ENCODE peak calls at places on chromosomes 1 and 21, in five cellular contexts. G is H1, T is K562, E is endothelial cell of umbilical vein, D is HepG2. A is an unnamed sample.

GRCh38 chr1:184260382-184260781 is 126.4 kb upstream of the C1orf21 start:
- DNase-seq in T (no peak), G (no peak), D (no peak), E (peak; percentile 48), A (no peak)

GRCh38 chr1:4091996-4092395 is 191.9 kb upstream of the C1orf174 start:
- DNase-seq in T (no peak), E (no peak), G (no peak), D (no peak), A (no peak)

GRCh38 chr21:37712204-37712934 is 203.9 kb downstream of the KCNJ6 start:
- DNase-seq in E (peak; percentile 67), T (peak; percentile 68), D (peak; percentile 41), G (peak; percentile 41), A (peak; percentile 27)

GRCh38 chr1:11501491-11501897 is 22.5 kb downstream of the DISP3 start:
- DNase-seq in D (no peak), E (peak; percentile 44), T (peak; percentile 43), G (no peak), A (no peak)

GRCh38 chr1:44553127-44553758 is 121.0 kb downstream of the TMEM53 start:
- DNase-seq in G (no peak), E (no peak), T (no peak), D (no peak), A (no peak)

GRCh38 chr1:80799457-80799856 is 1001.3 kb upstream of the ADGRL2 start:
- DNase-seq in E (no peak), D (no peak), T (no peak), G (peak; percentile 41), A (no peak)

GRCh38 chr1:106879538-106879937 is 176.9 kb upstream of the PRMT6 start:
- DNase-seq in G (no peak), E (no peak), T (no peak), D (no peak), A (no peak)

GRCh38 chr1:119631433-119632102 is 16.5 kb downstream of the ZNF697 start:
- DNase-seq in T (peak; percentile 17), E (peak; percentile 92), D (peak; percentile 88), G (no peak), A (no peak)

GRCh38 chr21:33399821-33400220 is 3.4 kb upstream of the IFNGR2 start:
- DNase-seq in E (no peak), D (no peak), G (no peak), T (no peak), A (no peak)

GRCh38 chr1:17276568-17276967 is 27.7 kb downstream of the PADI3 start:
- DNase-seq in T (no peak), D (no peak), E (no peak), G (no peak), A (peak; percentile 72)

GRCh38 chr1:155006601-155007101 is 4.0 kb downstream of the ZBTB7B start:
- DNase-seq in D (no peak), T (no peak), G (no peak), E (no peak), A (no peak)

GRCh38 chr1:99691175-99691574 is 45.3 kb downstream of the PALMD start:
- DNase-seq in G (no peak), T (no peak), E (peak; percentile 98), D (no peak), A (no peak)

GRCh38 chr21:41410361-41410760 is 15.7 kb upstream of the MX1 start:
- DNase-seq in E (no peak), T (no peak), D (no peak), G (no peak), A (no peak)

GRCh38 chr1:200535605-200536004 is 84.9 kb downstream of the KIF14 start:
- DNase-seq in E (peak; percentile 30), T (no peak), G (no peak), D (peak; percentile 10), A (peak; percentile 64)

GRCh38 chr1:197124376-197124775 is 22.1 kb downstream of the ASPM start:
- DNase-seq in T (no peak), E (no peak), G (no peak), D (no peak), A (no peak)

GRCh38 chr1:84930329-84930728 is 37.3 kb upstream of the LPAR3 start:
- DNase-seq in G (no peak), E (no peak), D (no peak), T (no peak), A (no peak)

GRCh38 chr1:246608616-246609376 is 42.5 kb downstream of the CNST start:
- DNase-seq in E (peak; percentile 99), D (peak; percentile 70), G (no peak), T (no peak), A (peak; percentile 34)

GRCh38 chr1:71834570-71835441 is 447.5 kb downstream of the NEGR1 start:
- DNase-seq in E (peak; percentile 38), D (no peak), T (no peak), G (no peak), A (no peak)

GRCh38 chr1:203644661-203645510 is 18.3 kb downstream of the ATP2B4 start:
- DNase-seq in E (peak; percentile 65), G (no peak), D (no peak), T (no peak), A (no peak)

GRCh38 chr1:187837787-187838186 is 1009.0 kb downstream of the PLA2G4A start:
- DNase-seq in G (no peak), D (no peak), T (no peak), E (no peak), A (no peak)

GRCh38 chr1:156870734-156871133 is 10.1 kb downstream of the NTRK1 start:
- DNase-seq in T (no peak), E (no peak), G (no peak), D (no peak), A (peak; percentile 60)

GRCh38 chr1:244735854-244736561 is 83.1 kb downstream of the DESI2 start:
- DNase-seq in T (no peak), D (no peak), G (no peak), E (no peak), A (no peak)

GRCh38 chr1:35835398-35835797 is 27.6 kb downstream of the AGO4 start:
- DNase-seq in G (no peak), D (no peak), E (no peak), T (no peak), A (no peak)

GRCh38 chr1:192654607-192655389 is 18.9 kb downstream of the RGS13 start:
- DNase-seq in D (no peak), E (peak; percentile 30), G (no peak), T (no peak), A (no peak)

GRCh38 chr1:174877208-174877673 is 122.5 kb upstream of the CACYBP start:
- DNase-seq in G (no peak), T (peak; percentile 32), D (no peak), E (no peak), A (no peak)

GRCh38 chr1:66262233-66262632 is 271.7 kb upstream of the SGIP1 start:
- DNase-seq in D (no peak), G (no peak), E (no peak), T (no peak), A (peak; percentile 85)

GRCh38 chr1:33272509-33272908 is 16.2 kb downstream of the ZNF362 start:
- DNase-seq in D (no peak), E (no peak), G (no peak), T (no peak), A (no peak)

GRCh38 chr1:233503351-233503950 is 110.5 kb upstream of the KCNK1 start:
- DNase-seq in G (no peak), E (no peak), D (no peak), T (no peak), A (no peak)

GRCh38 chr1:107196973-107197562 is 56.2 kb downstream of the NTNG1 start:
- DNase-seq in G (no peak), E (no peak), D (peak; percentile 36), T (peak; percentile 35), A (peak; percentile 49)

GRCh38 chr1:227915564-227916553 is 31.9 kb downstream of the WNT9A start:
- DNase-seq in T (no peak), E (no peak), G (no peak), D (no peak), A (no peak)

GRCh38 chr1:167681497-167682102 is 40.2 kb upstream of the MPZL1 start:
- DNase-seq in G (no peak), T (no peak), D (no peak), E (no peak), A (no peak)

GRCh38 chr1:27879374-27880082 is 7.2 kb downstream of the THEMIS2 start:
- DNase-seq in E (no peak), T (peak; percentile 47), D (no peak), G (no peak), A (no peak)

GRCh38 chr1:230682274-230682673 is 31.6 kb downstream of the AGT start:
- DNase-seq in G (no peak), D (no peak), E (no peak), T (peak; percentile 46), A (no peak)

GRCh38 chr1:54138994-54139393 is 13.8 kb downstream of the CDCP2 start:
- DNase-seq in D (no peak), G (no peak), T (no peak), E (no peak), A (no peak)

GRCh38 chr1:156750932-156751723 is at the start of gene HDGF:
- DNase-seq in E (peak; percentile 40), T (peak; percentile 64), D (no peak), G (no peak), A (peak; percentile 35)

GRCh38 chr1:111199881-111200801 is at the start of gene DENND2D:
- DNase-seq in T (no peak), G (no peak), D (no peak), E (no peak), A (no peak)
- TF ChIP-seq JUN in T (no peak), G (no peak), D (no peak), E (no peak), A (no peak)

GRCh38 chr21:36692844-36693143 is 6.1 kb upstream of the SIM2 start:
- DNase-seq in T (no peak), E (no peak), D (no peak), G (no peak), A (no peak)
- H3K4me3 ChIP-seq in T (no peak overlapping the region), E (no peak overlapping the region), D (no peak overlapping the region), G (peak overlapping the region; percentile 54), A (no peak overlapping the region)

GRCh38 chr1:23539698-23540266 is 8.7 kb upstream of the E2F2 start:
- DNase-seq in D (peak; percentile 71), E (peak; percentile 93), T (peak; percentile 94), G (peak; percentile 95), A (peak; percentile 91)

GRCh38 chr1:23531695-23532094 is 662 bp upstream of the E2F2 start:
- DNase-seq in D (no peak), T (no peak), E (no peak), G (no peak), A (no peak)

GRCh38 chr1:23533288-23534130 is 2.5 kb upstream of the E2F2 start:
- DNase-seq in E (no peak), D (no peak), T (no peak), G (no peak), A (no peak)

DNA sequence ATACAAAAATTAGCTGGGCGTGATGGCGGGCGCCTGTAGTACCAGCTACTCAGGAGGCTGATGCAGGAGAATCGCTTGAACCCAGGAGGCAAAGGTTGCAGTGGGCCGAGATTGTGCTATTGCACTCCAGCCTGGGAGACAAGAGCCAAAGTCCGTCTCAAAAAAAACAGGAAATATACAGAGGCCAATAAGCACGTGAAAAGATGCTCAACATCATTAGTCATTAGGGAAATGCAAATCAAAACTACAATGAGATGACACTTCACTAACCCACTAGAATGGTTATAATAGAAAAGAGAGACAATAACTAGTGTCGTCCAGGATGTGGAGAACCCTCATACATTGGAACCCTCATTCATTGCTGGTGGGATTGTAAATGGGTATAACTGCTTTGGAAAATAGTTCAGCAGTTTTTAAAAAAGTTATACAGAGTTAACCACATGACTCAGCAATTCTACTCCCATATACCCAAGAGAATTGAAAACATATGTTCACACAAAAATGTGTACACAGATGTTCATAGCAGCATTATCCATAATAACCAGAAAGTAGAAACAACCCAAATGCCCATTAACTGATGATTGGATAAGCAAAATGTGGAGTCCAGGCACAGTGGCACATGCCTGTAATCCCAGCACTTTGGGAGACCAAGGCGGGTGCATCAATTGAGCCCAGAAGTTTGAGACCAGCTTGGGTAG is 6.4 kb upstream of the E2F2 start:
- DNase-seq in E (no peak), D (no peak), G (no peak), T (no peak), A (no peak)
- TF ChIP-seq JUN in E (no peak), D (no peak), G (no peak), T (no peak), A (no peak)

GRCh38 chr1:204712718-204713430 is 27.3 kb upstream of the LRRN2 start:
- DNase-seq in E (no peak), G (no peak), D (no peak), T (no peak), A (no peak)
- H3K4me3 ChIP-seq in E (no peak overlapping the region), G (no peak overlapping the region), D (no peak overlapping the region), T (no peak overlapping the region), A (no peak overlapping the region)

A was measured in A549.